ENCODE peak calls at places on chromosomes 7 and 10, in five cellular contexts. D is KG1, M is GF-D8, Z is NCI-H1105, E is lung. B is an unnamed sample.

GRCh38 chr7:41641006-41641714 is 61.7 kb downstream of the INHBA start:
- DNase-seq in D (no peak), M (no peak), Z (no peak), E (no peak), B (no peak)

GRCh38 chr10:86666538-86666937 is 1.8 kb upstream of the LDB3 start:
- DNase-seq in D (no peak), M (no peak), Z (no peak), E (no peak), B (no peak)

GRCh38 chr10:47363781-47364180 is 15.6 kb downstream of the RBP3 start:
- DNase-seq in D (no peak), M (no peak), Z (no peak), E (no peak), B (no peak)

GRCh38 chr10:109889867-109890266 is 33.4 kb downstream of the XPNPEP1 start:
- DNase-seq in D (no peak), M (no peak), Z (no peak), E (no peak), B (no peak)

GRCh38 chr7:16492513-16493062 is 27.1 kb upstream of the SOSTDC1 start:
- DNase-seq in D (no peak), M (no peak), Z (no peak), E (no peak), B (no peak)

GRCh38 chr7:46930336-46930735 is 651.6 kb downstream of the TNS3 start:
- DNase-seq in D (no peak), M (no peak), Z (no peak), E (no peak), B (no peak)

GRCh38 chr7:69739906-69740545 is 141.8 kb downstream of the AUTS2 start:
- DNase-seq in D (no peak), M (no peak), Z (peak), E (no peak), B (peak)

GRCh38 chr10:31871266-31871887 is 57.3 kb downstream of the ARHGAP12 start:
- DNase-seq in D (no peak), M (no peak), Z (no peak), E (no peak), B (peak)

GRCh38 chr10:23419201-23419600 is 19.7 kb upstream of the OTUD1 start:
- DNase-seq in D (no peak), M (no peak), Z (no peak), E (no peak), B (no peak)

GRCh38 chr10:103759100-103759781 is 96.1 kb downstream of the SH3PXD2A start:
- DNase-seq in D (no peak), M (peak), Z (no peak), E (no peak), B (no peak)

GRCh38 chr10:75400769-75401568 is 595 bp downstream of the ZNF503 start:
- DNase-seq in D (peak), M (no peak), Z (no peak), E (peak), B (peak)

GRCh38 chr10:13360587-13360986 is 12.5 kb upstream of the SEPHS1 start:
- DNase-seq in D (no peak), M (no peak), Z (no peak), E (no peak), B (no peak)

GRCh38 chr7:30276203-30276900 is 8.0 kb upstream of the ZNRF2 start:
- DNase-seq in D (no peak), M (peak), Z (peak), E (no peak), B (no peak)

GRCh38 chr7:155551785-155552611 is 5.6 kb upstream of the CNPY1 start:
- DNase-seq in D (no peak), M (no peak), Z (no peak), E (no peak), B (no peak)

GRCh38 chr10:104146871-104147270 is 24.9 kb downstream of the SFR1 start:
- DNase-seq in D (no peak), M (no peak), Z (no peak), E (no peak), B (no peak)

GRCh38 chr10:7988985-7989384 is 65.5 kb upstream of the GATA3 start:
- DNase-seq in D (no peak), M (no peak), Z (no peak), E (no peak), B (no peak)

GRCh38 chr7:25014735-25015134 is 34.8 kb upstream of the OSBPL3 start:
- DNase-seq in D (no peak), M (no peak), Z (no peak), E (no peak), B (no peak)

B was measured in NCI-H1417.